ENCODE peak calls at places on chromosome 9, in five cellular contexts. Q is pons, G is T-cell, X is adipocyte, O is cerebellar cortex. C is an unnamed sample.

GRCh38 chr9:88949425-88949824 is 41.8 kb upstream of the S1PR3 start:
- DNase-seq in Q (no peak), G (no peak), X (peak), O (no peak), C (no peak)

GRCh38 chr9:8916771-8917170 is 1117.2 kb upstream of the DMAC1 start:
- DNase-seq in Q (peak), G (no peak), X (no peak), O (no peak), C (no peak)

GRCh38 chr9:131992906-131993657 is 86.6 kb downstream of the MED27 start:
- DNase-seq in Q (no peak), G (no peak), X (no peak), O (no peak), C (no peak)

GRCh38 chr9:91305596-91305995 is 56.1 kb downstream of the AUH start:
- DNase-seq in Q (peak), G (no peak), X (no peak), O (no peak), C (no peak)

GRCh38 chr9:96720435-96720834 is 57.5 kb downstream of the ZNF510 start:
- DNase-seq in Q (no peak), G (no peak), X (no peak), O (no peak), C (no peak)

GRCh38 chr9:129007035-129007765 is 20.9 kb downstream of the SH3GLB2 start:
- DNase-seq in Q (no peak), G (no peak), X (no peak), O (peak), C (no peak)

GRCh38 chr9:120571443-120572257 is 8.3 kb downstream of the CDK5RAP2 start:
- DNase-seq in Q (peak), G (no peak), X (peak), O (peak), C (no peak)

GRCh38 chr9:138040446-138041430 is 163.2 kb downstream of the CACNA1B start:
- DNase-seq in Q (no peak), G (no peak), X (no peak), O (no peak), C (no peak)

GRCh38 chr9:14198544-14199510 is 115.1 kb downstream of the NFIB start:
- DNase-seq in Q (peak), G (no peak), X (no peak), O (peak), C (no peak)

GRCh38 chr9:22039258-22039657 is 30.2 kb upstream of the CDKN2B start:
- DNase-seq in Q (no peak), G (no peak), X (peak), O (no peak), C (no peak)

GRCh38 chr9:76898786-76899185 is 7.1 kb downstream of the PRUNE2 start:
- DNase-seq in Q (no peak), G (no peak), X (no peak), O (no peak), C (no peak)

GRCh38 chr9:6959275-6960000 is 201.7 kb downstream of the KDM4C start:
- DNase-seq in Q (no peak), G (no peak), X (no peak), O (no peak), C (no peak)

GRCh38 chr9:34267660-34268059 is 61.4 kb downstream of the KIF24 start:
- DNase-seq in Q (no peak), G (no peak), X (no peak), O (no peak), C (no peak)

GRCh38 chr9:88310310-88310980 is 77.8 kb upstream of the SPIN1 start:
- DNase-seq in Q (no peak), G (no peak), X (no peak), O (peak), C (no peak)

GRCh38 chr9:38681747-38682227 is 38.1 kb downstream of the FAM240B start:
- DNase-seq in Q (no peak), G (no peak), X (peak), O (no peak), C (no peak)

GRCh38 chr9:135256568-135257354 is 169.3 kb downstream of the OLFM1 start:
- DNase-seq in Q (peak), G (no peak), X (no peak), O (no peak), C (no peak)

GRCh38 chr9:21454149-21454548 is 13.9 kb downstream of the IFNA1 start:
- DNase-seq in Q (no peak), G (no peak), X (peak), O (no peak), C (no peak)

GRCh38 chr9:2837915-2838314 is 6.0 kb downstream of the PUM3 start:
- DNase-seq in Q (peak), G (no peak), X (peak), O (peak), C (no peak)

GRCh38 chr9:114034663-114035062 is 43.4 kb downstream of the AMBP start:
- DNase-seq in Q (peak), G (no peak), X (no peak), O (peak), C (no peak)

GRCh38 chr9:104850771-104851170 is 77.2 kb downstream of the ABCA1 start:
- DNase-seq in Q (no peak), G (no peak), X (peak), O (no peak), C (no peak)

GRCh38 chr9:6852243-6852963 is 94.6 kb downstream of the KDM4C start:
- DNase-seq in Q (no peak), G (no peak), X (peak), O (no peak), C (no peak)

GRCh38 chr9:137479315-137479861 is 20.3 kb upstream of the NSMF start:
- DNase-seq in Q (peak), G (no peak), X (no peak), O (peak), C (no peak)

GRCh38 chr9:124220551-124221451 is 36.9 kb upstream of the NEK6 start:
- DNase-seq in Q (no peak), G (no peak), X (peak), O (no peak), C (no peak)

C was measured in activated T-helper 1 cell treated with anti-CD3 and anti-CD28 coated beads, Interleukin-12 subunit alpha, Interleukin-12 subunit beta, Interleukin-2, Interleukin-4 antibody, amounts not matched to agents 30 ng/mL and 10 ng/mL and 1 ng/mL, durations not matched to agents 14 hours and 24 hours and 36 hours.